ENCODE peak calls at places on chromosomes 11 and 22, in four cellular contexts. One of them, this sample, is unnamed.

GRCh38 chr11:32259641-32260081 is 168.8 kb downstream of the RCN1 start:
- DNase-seq in IMR-90: peak; percentile 87
- DNase-seq in K562: no peak
- DNase-seq in keratinocyte: no peak
- DNase-seq in this sample: no peak

GRCh38 chr11:8605956-8606355 is 11.9 kb upstream of the STK33 start:
- DNase-seq in IMR-90: peak; percentile 16
- DNase-seq in K562: no peak
- DNase-seq in keratinocyte: no peak
- DNase-seq in this sample: no peak

GRCh38 chr11:127986073-127986472 is 601.3 kb downstream of the ETS1 start:
- DNase-seq in IMR-90: no peak
- DNase-seq in K562: no peak
- DNase-seq in keratinocyte: no peak
- DNase-seq in this sample: no peak

GRCh38 chr11:134469627-134470026 is 57.6 kb upstream of the B3GAT1 start:
- DNase-seq in IMR-90: no peak
- DNase-seq in K562: peak; percentile 64
- DNase-seq in keratinocyte: no peak
- DNase-seq in this sample: no peak

GRCh38 chr22:17257578-17257977 is 38.3 kb upstream of the ADA2 start:
- DNase-seq in IMR-90: no peak
- DNase-seq in K562: no peak
- DNase-seq in keratinocyte: no peak
- DNase-seq in this sample: no peak

GRCh38 chr11:116581349-116581748 is 191.4 kb downstream of the BUD13 start:
- DNase-seq in IMR-90: no peak
- DNase-seq in K562: no peak
- DNase-seq in keratinocyte: no peak
- DNase-seq in this sample: no peak

GRCh38 chr11:134393638-134394037 is 18.4 kb downstream of the B3GAT1 start:
- DNase-seq in IMR-90: no peak
- DNase-seq in K562: peak; percentile 74
- DNase-seq in keratinocyte: no peak
- DNase-seq in this sample: no peak

GRCh38 chr11:71209181-71209580 is 43.2 kb downstream of the SHANK2 start:
- DNase-seq in IMR-90: no peak
- DNase-seq in K562: no peak
- DNase-seq in keratinocyte: no peak
- DNase-seq in this sample: no peak

GRCh38 chr22:19174106-19175025 is 4.2 kb downstream of the SLC25A1 start:
- DNase-seq in IMR-90: peak; percentile 42
- DNase-seq in K562: no peak
- DNase-seq in keratinocyte: peak; percentile 60
- DNase-seq in this sample: no peak

DNA sequence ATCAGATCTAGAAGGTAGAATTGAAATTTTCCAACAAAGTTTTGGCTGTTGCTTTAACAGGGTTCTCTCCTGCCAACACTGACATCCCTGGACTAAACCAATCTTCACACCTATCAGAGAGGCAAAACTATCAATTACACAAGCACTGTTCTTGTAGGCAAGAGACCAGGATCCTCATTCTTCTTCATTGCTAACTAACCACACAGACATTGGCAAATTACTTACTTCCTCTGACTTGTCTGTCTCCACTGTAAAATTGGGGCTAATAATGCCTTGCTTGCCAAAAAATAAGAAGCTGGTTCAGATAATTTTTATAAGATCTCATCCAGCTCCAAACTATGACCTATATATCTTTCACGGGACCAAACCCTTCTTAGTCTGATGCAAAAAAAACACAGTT is 93.8 kb upstream of the DDI1 start:
- DNase-seq in IMR-90: no peak
- DNase-seq in K562: no peak
- DNase-seq in keratinocyte: no peak
- DNase-seq in this sample: no peak
- H3K9me1 ChIP-seq in IMR-90: peaks cover 7% of the 10 kb centered on the region
- H3K9me1 ChIP-seq in K562: no peaks in the 10 kb centered on the region
- H3K9me1 ChIP-seq in keratinocyte: no peaks in the 10 kb centered on the region
- H3K9me1 ChIP-seq in this sample: no peaks in the 10 kb centered on the region

GRCh38 chr22:26804315-26804714 is 146.9 kb downstream of the MIAT start:
- DNase-seq in IMR-90: no peak
- DNase-seq in K562: no peak
- DNase-seq in keratinocyte: no peak
- DNase-seq in this sample: no peak
- H3K9me1 ChIP-seq in IMR-90: peaks cover 21% of the 10 kb centered on the region
- H3K9me1 ChIP-seq in K562: no peaks in the 10 kb centered on the region
- H3K9me1 ChIP-seq in keratinocyte: no peaks in the 10 kb centered on the region
- H3K9me1 ChIP-seq in this sample: no peaks in the 10 kb centered on the region

DNA sequence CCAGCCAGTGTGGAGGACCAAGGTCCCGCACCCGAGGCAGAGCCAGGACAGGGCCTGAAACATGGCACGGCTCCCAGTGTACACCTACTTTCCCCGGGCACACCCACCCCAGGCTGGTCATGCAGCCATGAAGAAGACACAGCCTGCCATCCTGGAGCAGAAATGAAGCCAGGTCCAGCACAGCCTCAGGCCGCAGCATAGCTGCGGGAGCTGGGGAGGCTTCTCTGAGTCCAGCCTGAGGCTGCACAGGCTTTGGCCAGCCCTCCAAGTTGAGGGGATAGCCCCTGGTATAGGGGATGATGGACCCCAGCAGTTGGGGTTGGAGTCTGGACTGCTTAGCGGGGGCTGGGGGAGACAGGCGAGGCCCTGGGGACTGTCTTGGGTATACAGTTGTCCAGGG is 2.9 kb upstream of the HDAC10 start:
- DNase-seq in IMR-90: no peak
- DNase-seq in K562: no peak
- DNase-seq in keratinocyte: no peak
- DNase-seq in this sample: no peak
- H3K9me1 ChIP-seq in IMR-90: no peaks in the 10 kb centered on the region
- H3K9me1 ChIP-seq in K562: no peaks in the 10 kb centered on the region
- H3K9me1 ChIP-seq in keratinocyte: no peaks in the 10 kb centered on the region
- H3K9me1 ChIP-seq in this sample: no peaks in the 10 kb centered on the region

DNA sequence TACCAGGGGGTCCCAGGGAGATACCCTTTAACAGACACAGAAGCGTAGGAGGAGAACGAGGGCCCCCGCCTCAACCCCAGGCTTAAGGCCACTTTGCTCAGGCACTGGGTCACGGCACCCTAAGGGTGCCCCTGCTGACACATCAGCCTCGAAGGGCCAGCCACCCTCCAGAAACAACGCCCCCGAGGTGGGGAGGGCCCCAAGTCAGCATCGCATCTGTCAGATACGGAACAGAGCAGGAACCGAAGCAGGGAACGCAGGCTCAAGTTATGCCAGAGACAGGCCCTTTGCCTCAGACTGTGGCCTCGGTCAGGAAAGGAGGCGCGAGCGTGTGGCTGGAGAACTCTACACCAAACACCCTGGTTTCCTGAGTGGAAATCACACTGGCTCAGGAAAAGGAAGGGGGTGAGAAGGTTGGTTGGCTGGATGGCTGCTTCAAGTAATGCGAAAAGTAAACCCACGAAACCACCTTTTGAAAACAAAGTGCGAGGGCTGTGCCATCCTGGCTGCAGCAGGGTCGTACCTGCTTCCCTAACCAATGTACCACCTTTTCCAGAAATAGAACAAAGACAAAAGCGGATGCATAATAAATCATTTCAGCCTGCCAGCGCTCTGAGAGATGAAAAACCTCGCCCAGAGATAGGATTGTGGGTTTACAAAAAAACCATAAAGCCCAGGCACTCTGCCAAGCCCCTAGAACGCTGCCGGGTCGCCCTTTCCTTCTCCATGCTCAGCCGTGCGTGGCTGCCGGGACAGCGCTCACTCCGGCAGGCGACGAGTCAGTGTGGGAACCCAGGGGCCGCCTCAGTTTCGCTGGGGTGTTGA is 38.5 kb downstream of the TRMU start:
- DNase-seq in IMR-90: no peak
- DNase-seq in K562: no peak
- DNase-seq in keratinocyte: no peak
- DNase-seq in this sample: peak; percentile 51
- H3K9me1 ChIP-seq in IMR-90: no peaks in the 10 kb centered on the region
- H3K9me1 ChIP-seq in K562: no peaks in the 10 kb centered on the region
- H3K9me1 ChIP-seq in keratinocyte: no peaks in the 10 kb centered on the region
- H3K9me1 ChIP-seq in this sample: no peaks in the 10 kb centered on the region

DNA sequence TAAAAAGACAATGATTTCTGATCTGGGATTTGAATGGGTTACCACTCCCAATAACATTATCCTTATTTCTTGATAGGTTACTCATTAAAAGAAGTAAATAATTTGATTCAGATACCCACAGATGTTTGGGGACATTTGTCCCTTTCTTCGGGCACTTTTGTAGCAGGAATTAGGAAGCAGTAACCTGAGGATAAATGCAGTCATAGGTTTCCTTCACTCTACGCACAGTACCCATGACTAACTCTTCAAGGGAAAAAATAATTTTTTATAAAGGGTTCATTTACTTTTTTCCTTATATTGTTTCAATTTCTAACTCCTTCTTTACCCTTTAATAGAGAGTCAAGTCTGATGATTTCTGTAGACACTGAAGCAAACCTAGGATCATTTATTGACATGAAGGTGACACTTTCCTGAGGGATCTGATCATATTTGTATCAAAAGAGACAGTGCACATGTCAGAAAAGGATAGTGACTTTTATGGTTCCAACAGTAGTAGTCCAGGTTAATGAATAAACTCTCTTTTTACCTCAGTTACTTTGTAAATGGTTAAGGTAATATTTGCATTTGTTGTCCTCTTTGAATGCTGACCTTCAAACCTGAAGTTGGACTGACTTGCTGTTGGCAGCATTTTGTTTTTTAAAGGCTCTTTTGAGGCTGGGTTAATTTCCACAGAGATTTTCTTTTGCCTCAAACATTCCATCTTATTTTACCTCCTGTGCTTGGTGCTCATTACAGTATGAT is 1072.0 kb downstream of the LRRC4C start:
- DNase-seq in IMR-90: no peak
- DNase-seq in K562: no peak
- DNase-seq in keratinocyte: no peak
- DNase-seq in this sample: no peak
- H3K9me1 ChIP-seq in IMR-90: no peaks in the 10 kb centered on the region
- H3K9me1 ChIP-seq in K562: no peaks in the 10 kb centered on the region
- H3K9me1 ChIP-seq in keratinocyte: no peaks in the 10 kb centered on the region
- H3K9me1 ChIP-seq in this sample: no peaks in the 10 kb centered on the region

GRCh38 chr22:27253541-27253940 is 548.0 kb downstream of the MN1 start:
- DNase-seq in IMR-90: no peak
- DNase-seq in K562: no peak
- DNase-seq in keratinocyte: no peak
- DNase-seq in this sample: no peak

GRCh38 chr22:27250418-27250817 is 551.1 kb downstream of the MN1 start:
- DNase-seq in IMR-90: no peak
- DNase-seq in K562: no peak
- DNase-seq in keratinocyte: no peak
- DNase-seq in this sample: no peak

GRCh38 chr22:27251563-27251962 is 550.0 kb downstream of the MN1 start:
- DNase-seq in IMR-90: no peak
- DNase-seq in K562: no peak
- DNase-seq in keratinocyte: no peak
- DNase-seq in this sample: no peak

GRCh38 chr22:27253108-27253507 is 548.4 kb downstream of the MN1 start:
- DNase-seq in IMR-90: no peak
- DNase-seq in K562: no peak
- DNase-seq in keratinocyte: no peak
- DNase-seq in this sample: no peak

GRCh38 chr22:27252282-27253049 is 549.1 kb downstream of the MN1 start:
- DNase-seq in IMR-90: peak; percentile 78
- DNase-seq in K562: no peak
- DNase-seq in keratinocyte: no peak
- DNase-seq in this sample: peak; percentile 47
- H3K9me1 ChIP-seq in IMR-90: no peaks in the 10 kb centered on the region
- H3K9me1 ChIP-seq in K562: no peaks in the 10 kb centered on the region
- H3K9me1 ChIP-seq in keratinocyte: no peaks in the 10 kb centered on the region
- H3K9me1 ChIP-seq in this sample: no peaks in the 10 kb centered on the region

GRCh38 chr11:65295001-65295400 is 19.7 kb upstream of the CDC42EP2 start:
- DNase-seq in IMR-90: no peak
- DNase-seq in K562: no peak
- DNase-seq in keratinocyte: no peak
- DNase-seq in this sample: no peak

GRCh38 chr11:65290448-65291165 is 24.1 kb upstream of the CDC42EP2 start:
- DNase-seq in IMR-90: peak; percentile 100
- DNase-seq in K562: peak; percentile 51
- DNase-seq in keratinocyte: no peak
- DNase-seq in this sample: peak; percentile 87

GRCh38 chr11:65291613-65292012 is 23.1 kb upstream of the CDC42EP2 start:
- DNase-seq in IMR-90: peak; percentile 80
- DNase-seq in K562: no peak
- DNase-seq in keratinocyte: no peak
- DNase-seq in this sample: peak; percentile 50

GRCh38 chr11:65293909-65294381 is 20.7 kb upstream of the CDC42EP2 start:
- DNase-seq in IMR-90: no peak
- DNase-seq in K562: no peak
- DNase-seq in keratinocyte: no peak
- DNase-seq in this sample: no peak

GRCh38 chr11:65292866-65293265 is 21.8 kb upstream of the CDC42EP2 start:
- DNase-seq in IMR-90: no peak
- DNase-seq in K562: no peak
- DNase-seq in keratinocyte: no peak
- DNase-seq in this sample: no peak
- H3K9me1 ChIP-seq in IMR-90: peaks cover 27% of the 10 kb centered on the region
- H3K9me1 ChIP-seq in K562: no peaks in the 10 kb centered on the region
- H3K9me1 ChIP-seq in keratinocyte: no peaks in the 10 kb centered on the region
- H3K9me1 ChIP-seq in this sample: no peaks in the 10 kb centered on the region

This sample was measured in endothelial cell of umbilical vein.